ENCODE peak calls at places on chromosomes 12 and 14, in six cellular contexts. One of them, this sample, is unnamed.

GRCh38 chr12:117049295-117049694 is 49.9 kb downstream of the TESC start:
- DNase-seq in PC-3: no peak
- DNase-seq in uterus: no peak
- DNase-seq in brain microvascular endothelial cell: peak
- DNase-seq in AG04450: no peak
- DNase-seq in heart right ventricle: peak
- DNase-seq in this sample: no peak

GRCh38 chr12:9365296-9365695 is 157.1 kb upstream of the PZP start:
- DNase-seq in PC-3: no peak
- DNase-seq in uterus: no peak
- DNase-seq in brain microvascular endothelial cell: peak
- DNase-seq in AG04450: no peak
- DNase-seq in heart right ventricle: no peak
- DNase-seq in this sample: no peak

GRCh38 chr12:132322206-132323132 is 6.9 kb downstream of the GALNT9 start:
- DNase-seq in PC-3: no peak
- DNase-seq in uterus: no peak
- DNase-seq in brain microvascular endothelial cell: no peak
- DNase-seq in AG04450: no peak
- DNase-seq in heart right ventricle: no peak
- DNase-seq in this sample: no peak

GRCh38 chr14:98803196-98803595 is 468.8 kb downstream of the BCL11B start:
- DNase-seq in PC-3: no peak
- DNase-seq in uterus: no peak
- DNase-seq in brain microvascular endothelial cell: no peak
- DNase-seq in AG04450: no peak
- DNase-seq in heart right ventricle: no peak
- DNase-seq in this sample: no peak

GRCh38 chr14:93085916-93086315 is 29.8 kb downstream of the ITPK1 start:
- DNase-seq in PC-3: peak
- DNase-seq in uterus: no peak
- DNase-seq in brain microvascular endothelial cell: no peak
- DNase-seq in AG04450: no peak
- DNase-seq in heart right ventricle: no peak
- DNase-seq in this sample: peak

GRCh38 chr14:61527325-61528100 is 167.8 kb upstream of the HIF1A start:
- DNase-seq in PC-3: peak
- DNase-seq in uterus: no peak
- DNase-seq in brain microvascular endothelial cell: peak
- DNase-seq in AG04450: no peak
- DNase-seq in heart right ventricle: no peak
- DNase-seq in this sample: no peak

GRCh38 chr12:28242129-28242887 is 52.1 kb downstream of the CCDC91 start:
- DNase-seq in PC-3: no peak
- DNase-seq in uterus: no peak
- DNase-seq in brain microvascular endothelial cell: no peak
- DNase-seq in AG04450: no peak
- DNase-seq in heart right ventricle: no peak
- DNase-seq in this sample: no peak

GRCh38 chr12:115943310-115943629 is 334.2 kb downstream of the MED13L start:
- DNase-seq in PC-3: no peak
- DNase-seq in uterus: no peak
- DNase-seq in brain microvascular endothelial cell: no peak
- DNase-seq in AG04450: no peak
- DNase-seq in heart right ventricle: no peak
- DNase-seq in this sample: no peak

GRCh38 chr14:101784631-101785030 is 23.1 kb downstream of the PPP2R5C start:
- DNase-seq in PC-3: no peak
- DNase-seq in uterus: no peak
- DNase-seq in brain microvascular endothelial cell: no peak
- DNase-seq in AG04450: no peak
- DNase-seq in heart right ventricle: no peak
- DNase-seq in this sample: no peak

GRCh38 chr14:25836647-25837046 is 761.2 kb downstream of the NOVA1 start:
- DNase-seq in PC-3: no peak
- DNase-seq in uterus: no peak
- DNase-seq in brain microvascular endothelial cell: no peak
- DNase-seq in AG04450: no peak
- DNase-seq in heart right ventricle: no peak
- DNase-seq in this sample: no peak

GRCh38 chr12:106771425-106771824 is 3.1 kb upstream of the RIC8B start:
- DNase-seq in PC-3: no peak
- DNase-seq in uterus: no peak
- DNase-seq in brain microvascular endothelial cell: no peak
- DNase-seq in AG04450: no peak
- DNase-seq in heart right ventricle: no peak
- DNase-seq in this sample: no peak

GRCh38 chr12:67151891-67152290 is 117.3 kb upstream of the CAND1 start:
- DNase-seq in PC-3: no peak
- DNase-seq in uterus: no peak
- DNase-seq in brain microvascular endothelial cell: no peak
- DNase-seq in AG04450: no peak
- DNase-seq in heart right ventricle: no peak
- DNase-seq in this sample: no peak

GRCh38 chr12:41769810-41770209 is 374.9 kb downstream of the GXYLT1 start:
- DNase-seq in PC-3: no peak
- DNase-seq in uterus: no peak
- DNase-seq in brain microvascular endothelial cell: no peak
- DNase-seq in AG04450: no peak
- DNase-seq in heart right ventricle: no peak
- DNase-seq in this sample: no peak

GRCh38 chr12:104462931-104463339 is 6.2 kb downstream of the CHST11 start:
- DNase-seq in PC-3: no peak
- DNase-seq in uterus: no peak
- DNase-seq in brain microvascular endothelial cell: no peak
- DNase-seq in AG04450: no peak
- DNase-seq in heart right ventricle: no peak
- DNase-seq in this sample: no peak

GRCh38 chr14:92973265-92973797 is 50.4 kb downstream of the CHGA start:
- DNase-seq in PC-3: peak
- DNase-seq in uterus: peak
- DNase-seq in brain microvascular endothelial cell: peak
- DNase-seq in AG04450: no peak
- DNase-seq in heart right ventricle: peak
- DNase-seq in this sample: peak

GRCh38 chr12:84689638-84690037 is 223.0 kb downstream of the SLC6A15 start:
- DNase-seq in PC-3: no peak
- DNase-seq in uterus: no peak
- DNase-seq in brain microvascular endothelial cell: no peak
- DNase-seq in AG04450: no peak
- DNase-seq in heart right ventricle: no peak
- DNase-seq in this sample: no peak

GRCh38 chr14:75294649-75295033 is 16.0 kb downstream of the FOS start:
- DNase-seq in PC-3: no peak
- DNase-seq in uterus: no peak
- DNase-seq in brain microvascular endothelial cell: peak
- DNase-seq in AG04450: no peak
- DNase-seq in heart right ventricle: no peak
- DNase-seq in this sample: peak

GRCh38 chr12:93751864-93752610 is 74.9 kb downstream of the CRADD start:
- DNase-seq in PC-3: no peak
- DNase-seq in uterus: no peak
- DNase-seq in brain microvascular endothelial cell: peak
- DNase-seq in AG04450: peak
- DNase-seq in heart right ventricle: no peak
- DNase-seq in this sample: no peak

GRCh38 chr12:104057771-104058197 is 6.5 kb upstream of the HCFC2 start:
- DNase-seq in PC-3: peak
- DNase-seq in uterus: no peak
- DNase-seq in brain microvascular endothelial cell: no peak
- DNase-seq in AG04450: no peak
- DNase-seq in heart right ventricle: no peak
- DNase-seq in this sample: peak

GRCh38 chr12:116210131-116210530 is 67.4 kb downstream of the MED13L start:
- DNase-seq in PC-3: no peak
- DNase-seq in uterus: no peak
- DNase-seq in brain microvascular endothelial cell: no peak
- DNase-seq in AG04450: no peak
- DNase-seq in heart right ventricle: no peak
- DNase-seq in this sample: no peak

GRCh38 chr12:59151243-59151642 is 230.9 kb upstream of the LRIG3 start:
- DNase-seq in PC-3: peak
- DNase-seq in uterus: no peak
- DNase-seq in brain microvascular endothelial cell: no peak
- DNase-seq in AG04450: no peak
- DNase-seq in heart right ventricle: no peak
- DNase-seq in this sample: no peak

GRCh38 chr14:103576371-103577024 is 13.7 kb downstream of the COA8 start:
- DNase-seq in PC-3: peak
- DNase-seq in uterus: peak
- DNase-seq in brain microvascular endothelial cell: peak
- DNase-seq in AG04450: no peak
- DNase-seq in heart right ventricle: peak
- DNase-seq in this sample: peak

GRCh38 chr14:104388631-104389325 is 190.8 kb upstream of the C14orf180 start:
- DNase-seq in PC-3: no peak
- DNase-seq in uterus: no peak
- DNase-seq in brain microvascular endothelial cell: no peak
- DNase-seq in AG04450: no peak
- DNase-seq in heart right ventricle: no peak
- DNase-seq in this sample: no peak

GRCh38 chr14:105193916-105194782 is 13.0 kb upstream of the NUDT14 start:
- DNase-seq in PC-3: no peak
- DNase-seq in uterus: no peak
- DNase-seq in brain microvascular endothelial cell: no peak
- DNase-seq in AG04450: no peak
- DNase-seq in heart right ventricle: no peak
- DNase-seq in this sample: no peak

GRCh38 chr14:92323031-92323915 is at the start of gene SLC24A4:
- DNase-seq in PC-3: no peak
- DNase-seq in uterus: no peak
- DNase-seq in brain microvascular endothelial cell: no peak
- DNase-seq in AG04450: no peak
- DNase-seq in heart right ventricle: no peak
- DNase-seq in this sample: peak

GRCh38 chr14:68636597-68636996 is 156.3 kb downstream of the ZFP36L1 start:
- DNase-seq in PC-3: no peak
- DNase-seq in uterus: no peak
- DNase-seq in brain microvascular endothelial cell: no peak
- DNase-seq in AG04450: no peak
- DNase-seq in heart right ventricle: no peak
- DNase-seq in this sample: no peak
- H3K27ac ChIP-seq in PC-3: no peak
- H3K27ac ChIP-seq in uterus: peak
- H3K27ac ChIP-seq in brain microvascular endothelial cell: no peak
- H3K27ac ChIP-seq in AG04450: no peak
- H3K27ac ChIP-seq in heart right ventricle: peak
- H3K27ac ChIP-seq in this sample: no peak

DNA sequence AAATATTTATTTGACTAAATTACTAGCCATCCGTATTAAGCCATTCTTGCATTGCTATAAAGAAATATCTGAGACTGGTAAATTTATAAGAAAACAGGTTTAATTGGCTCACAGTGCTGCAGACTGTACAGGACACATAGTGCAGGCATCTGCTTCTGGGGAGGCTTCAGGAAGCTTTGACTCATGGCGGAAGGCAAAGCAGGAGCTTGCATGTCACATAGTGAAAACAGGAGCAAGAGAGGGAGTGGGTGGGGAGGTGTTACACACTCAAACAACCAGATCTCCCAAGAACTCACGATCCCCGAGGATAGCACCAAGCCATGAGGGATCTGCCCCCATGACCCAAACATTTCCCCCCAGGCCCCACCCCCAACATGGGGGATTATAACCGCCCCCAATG is 26.7 kb upstream of the RAB21 start:
- DNase-seq in PC-3: no peak
- DNase-seq in uterus: no peak
- DNase-seq in brain microvascular endothelial cell: no peak
- DNase-seq in AG04450: no peak
- DNase-seq in heart right ventricle: no peak
- DNase-seq in this sample: no peak
- TF ChIP-seq CTCF in PC-3: no peak
- TF ChIP-seq CTCF in uterus: no peak
- TF ChIP-seq CTCF in brain microvascular endothelial cell: no peak
- TF ChIP-seq CTCF in AG04450: no peak
- TF ChIP-seq CTCF in heart right ventricle: no peak
- TF ChIP-seq CTCF in this sample: no peak

GRCh38 chr12:75656210-75656609 is 144.8 kb upstream of the KRR1 start:
- DNase-seq in PC-3: no peak
- DNase-seq in uterus: no peak
- DNase-seq in brain microvascular endothelial cell: no peak
- DNase-seq in AG04450: no peak
- DNase-seq in heart right ventricle: no peak
- DNase-seq in this sample: no peak

GRCh38 chr12:75657866-75658265 is 146.5 kb upstream of the KRR1 start:
- DNase-seq in PC-3: no peak
- DNase-seq in uterus: no peak
- DNase-seq in brain microvascular endothelial cell: no peak
- DNase-seq in AG04450: no peak
- DNase-seq in heart right ventricle: no peak
- DNase-seq in this sample: no peak

GRCh38 chr12:75658286-75658685 is 146.9 kb upstream of the KRR1 start:
- DNase-seq in PC-3: peak
- DNase-seq in uterus: no peak
- DNase-seq in brain microvascular endothelial cell: no peak
- DNase-seq in AG04450: no peak
- DNase-seq in heart right ventricle: no peak
- DNase-seq in this sample: no peak

GRCh38 chr12:75655233-75655879 is 143.9 kb upstream of the KRR1 start:
- DNase-seq in PC-3: no peak
- DNase-seq in uterus: no peak
- DNase-seq in brain microvascular endothelial cell: no peak
- DNase-seq in AG04450: no peak
- DNase-seq in heart right ventricle: no peak
- DNase-seq in this sample: no peak

DNA sequence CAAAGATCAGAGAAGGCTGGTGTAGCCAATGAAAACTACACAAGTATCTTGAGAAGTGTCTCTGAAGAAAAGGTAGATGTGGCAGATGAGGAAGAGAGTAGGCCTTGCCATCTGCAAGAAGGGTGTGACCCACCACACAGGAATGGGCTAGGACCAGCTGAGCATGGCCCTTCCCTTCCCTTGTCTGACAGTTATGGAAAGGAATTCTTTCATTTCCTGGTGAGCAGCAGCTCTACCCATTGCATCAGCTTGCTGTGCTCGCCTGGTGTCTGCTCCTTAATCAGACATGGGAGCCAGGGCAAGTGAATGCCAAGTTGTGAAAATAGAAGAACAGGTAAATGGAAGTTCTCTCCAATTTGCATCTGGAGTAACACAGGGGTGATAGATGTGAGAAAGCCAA is 145.2 kb upstream of the KRR1 start:
- DNase-seq in PC-3: peak
- DNase-seq in uterus: no peak
- DNase-seq in brain microvascular endothelial cell: peak
- DNase-seq in AG04450: peak
- DNase-seq in heart right ventricle: no peak
- DNase-seq in this sample: peak
- H3K27ac ChIP-seq in PC-3: peak
- H3K27ac ChIP-seq in uterus: no peak
- H3K27ac ChIP-seq in brain microvascular endothelial cell: peak
- H3K27ac ChIP-seq in AG04450: no peak
- H3K27ac ChIP-seq in heart right ventricle: no peak
- H3K27ac ChIP-seq in this sample: peak

DNA sequence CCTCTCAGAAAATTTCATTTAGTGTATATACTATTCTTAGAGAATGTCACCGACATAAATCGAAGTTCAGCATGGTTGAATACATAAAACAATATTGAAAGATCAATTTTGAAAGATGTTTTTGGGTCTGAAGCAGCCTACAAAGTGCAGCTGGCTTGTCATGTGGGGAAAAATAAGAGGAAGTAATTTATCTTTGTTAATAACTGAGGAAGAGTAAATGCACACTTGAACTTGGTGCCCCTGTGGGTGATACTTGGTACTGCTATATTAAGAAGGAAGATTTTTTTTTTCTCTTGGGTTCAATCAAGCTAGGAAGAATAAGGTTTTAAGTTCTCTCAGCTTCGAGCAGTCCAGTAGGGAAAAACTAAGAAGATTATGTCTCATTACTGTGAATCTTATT is 661.3 kb downstream of the RPL10L start:
- DNase-seq in PC-3: peak
- DNase-seq in uterus: no peak
- DNase-seq in brain microvascular endothelial cell: no peak
- DNase-seq in AG04450: no peak
- DNase-seq in heart right ventricle: no peak
- DNase-seq in this sample: no peak
- TF ChIP-seq CTCF in PC-3: peak
- TF ChIP-seq CTCF in uterus: no peak
- TF ChIP-seq CTCF in brain microvascular endothelial cell: peak
- TF ChIP-seq CTCF in AG04450: peak
- TF ChIP-seq CTCF in heart right ventricle: no peak
- TF ChIP-seq CTCF in this sample: no peak

This sample was measured in RWPE1.